ENCODE peak calls at places on chromosome 5, in nine cellular contexts. A, H, X, K, T, C, F, L and U are unnamed samples.

GRCh38 chr5:79200573-79201183 is 35.3 kb upstream of the JMY start:
- DNase-seq in K (no peak), C (no peak), T (peak), L (no peak), X (peak), F (no peak), A (no peak), H (no peak), U (peak)

GRCh38 chr5:1514027-1514818 is 9.5 kb downstream of the LPCAT1 start:
- DNase-seq in T (no peak), F (no peak), X (no peak), K (no peak), L (no peak), H (no peak), C (no peak), A (no peak), U (no peak)

GRCh38 chr5:163453705-163454104 is 6.2 kb downstream of the NUDCD2 start:
- DNase-seq in C (no peak), F (no peak), H (no peak), A (no peak), L (no peak), K (no peak), X (no peak), T (no peak), U (no peak)

GRCh38 chr5:159911349-159911748 is 4.9 kb upstream of the ADRA1B start:
- DNase-seq in C (no peak), X (no peak), F (no peak), L (no peak), H (no peak), T (no peak), A (no peak), K (no peak), U (no peak)

GRCh38 chr5:66960373-66961137 is 236.0 kb downstream of the CD180 start:
- DNase-seq in H (no peak), K (no peak), L (no peak), F (peak), A (no peak), T (peak), C (peak), X (no peak), U (peak)

GRCh38 chr5:14628346-14628745 is 36.2 kb upstream of the OTULIN start:
- DNase-seq in H (peak), T (peak), L (no peak), X (peak), A (no peak), F (no peak), C (peak), K (peak), U (peak)

GRCh38 chr5:54603372-54603771 is 85.8 kb downstream of the SNX18 start:
- DNase-seq in K (no peak), H (no peak), L (no peak), A (no peak), F (no peak), T (no peak), X (no peak), C (peak), U (peak)

GRCh38 chr5:29516224-29516623 is 1677.3 kb upstream of the CDH6 start:
- DNase-seq in L (no peak), K (no peak), H (no peak), A (no peak), T (no peak), F (no peak), C (no peak), X (no peak), U (no peak)

GRCh38 chr5:141883184-141883947 is 5.2 kb upstream of the PCDH1 start:
- DNase-seq in T (peak), L (no peak), F (no peak), H (no peak), C (peak), A (no peak), X (no peak), K (no peak), U (peak)

GRCh38 chr5:35003018-35003957 is 44.5 kb downstream of the AGXT2 start:
- DNase-seq in T (peak), F (peak), A (no peak), C (peak), H (peak), L (peak), K (peak), X (peak), U (peak)

GRCh38 chr5:76652809-76653414 is 29.7 kb upstream of the F2RL2 start:
- DNase-seq in X (no peak), K (no peak), C (no peak), F (no peak), A (no peak), H (no peak), L (no peak), T (no peak), U (no peak)

GRCh38 chr5:168865973-168866372 is 286.8 kb upstream of the PANK3 start:
- DNase-seq in L (no peak), X (no peak), T (no peak), F (no peak), K (no peak), C (peak), H (no peak), A (no peak), U (peak)

GRCh38 chr5:56900858-56901578 is 8.4 kb upstream of the SETD9 start:
- DNase-seq in K (no peak), T (peak), C (peak), A (no peak), L (no peak), X (peak), H (peak), F (peak), U (peak)

GRCh38 chr5:109297900-109298299 is 111.9 kb downstream of the PJA2 start:
- DNase-seq in K (no peak), F (no peak), H (no peak), L (no peak), A (no peak), T (no peak), X (no peak), C (no peak), U (no peak)

GRCh38 chr5:169527863-169528262 is 55.7 kb upstream of the SPDL1 start:
- DNase-seq in F (no peak), C (no peak), K (no peak), A (no peak), X (no peak), T (no peak), L (no peak), H (no peak), U (peak)

GRCh38 chr5:150490754-150491153 is 17.2 kb upstream of the NDST1 start:
- DNase-seq in L (no peak), C (no peak), H (no peak), T (no peak), X (no peak), A (no peak), F (no peak), K (no peak), U (no peak)

GRCh38 chr5:83467315-83468044 is 4.1 kb upstream of the VCAN start:
- DNase-seq in K (no peak), F (no peak), C (no peak), A (no peak), T (peak), X (no peak), L (no peak), H (no peak), U (peak)

GRCh38 chr5:142871880-142872200 is 101.7 kb downstream of the ARHGAP26 start:
- DNase-seq in A (no peak), L (no peak), T (no peak), H (no peak), X (no peak), F (no peak), C (peak), K (no peak), U (peak)

GRCh38 chr5:101543780-101544179 is 640.7 kb upstream of the ST8SIA4 start:
- DNase-seq in F (no peak), C (no peak), X (no peak), T (no peak), A (no peak), L (no peak), K (no peak), H (no peak), U (no peak)

GRCh38 chr5:177312649-177313181 is 1.0 kb upstream of the MXD3 start:
- DNase-seq in K (peak), X (peak), C (peak), T (no peak), H (no peak), F (peak), L (no peak), A (no peak), U (no peak)

GRCh38 chr5:43231977-43232376 is 40.0 kb downstream of the NIM1K start:
- DNase-seq in F (peak), L (no peak), K (no peak), T (no peak), C (peak), X (no peak), H (no peak), A (no peak), U (no peak)

GRCh38 chr5:43997647-43998251 is 391.5 kb downstream of the FGF10 start:
- DNase-seq in H (no peak), K (no peak), L (no peak), A (no peak), T (peak), F (no peak), C (peak), X (peak), U (peak)

GRCh38 chr5:157624144-157624543 is 28.1 kb downstream of the SOX30 start:
- DNase-seq in L (no peak), X (no peak), T (no peak), F (no peak), C (no peak), K (no peak), A (no peak), H (no peak), U (no peak)

GRCh38 chr5:96326902-96327301 is 106.1 kb downstream of the PCSK1 start:
- DNase-seq in F (no peak), T (no peak), C (no peak), A (no peak), X (no peak), K (no peak), L (no peak), H (no peak), U (no peak)

GRCh38 chr5:1555011-1555807 is 31.4 kb upstream of the LPCAT1 start:
- DNase-seq in L (no peak), F (no peak), C (peak), X (peak), A (peak), K (no peak), T (peak), H (no peak), U (peak)

GRCh38 chr5:69032009-69032408 is 61.8 kb upstream of the SLC30A5 start:
- DNase-seq in T (no peak), H (no peak), K (no peak), C (no peak), A (no peak), X (no peak), F (no peak), L (no peak), U (no peak)

GRCh38 chr5:32810812-32811211 is 99.7 kb downstream of the NPR3 start:
- DNase-seq in F (no peak), X (peak), T (peak), H (no peak), C (peak), L (no peak), K (no peak), A (no peak), U (peak)

GRCh38 chr5:172953776-172954189 is 5.4 kb upstream of the RPL26L1 start:
- DNase-seq in L (no peak), H (no peak), X (peak), F (no peak), A (no peak), T (peak), K (no peak), C (peak), U (peak)

GRCh38 chr5:158599132-158599531 is 500.6 kb downstream of the EBF1 start:
- DNase-seq in X (no peak), T (peak), C (peak), K (no peak), H (no peak), A (no peak), F (no peak), L (no peak), U (peak)

GRCh38 chr5:135364416-135365262 is 34.4 kb downstream of the MACROH2A1 start:
- DNase-seq in H (no peak), T (no peak), F (peak), X (no peak), A (no peak), L (no peak), K (no peak), C (no peak), U (no peak)

GRCh38 chr5:43068037-43068436 is 27.9 kb upstream of the ANXA2R start:
- DNase-seq in T (no peak), X (no peak), L (no peak), C (no peak), K (no peak), H (no peak), F (no peak), A (no peak), U (no peak)

GRCh38 chr5:42701660-42702059 is 55.0 kb upstream of the CCDC152 start:
- DNase-seq in L (no peak), F (no peak), C (no peak), H (no peak), T (no peak), K (no peak), A (no peak), X (no peak), U (no peak)

GRCh38 chr5:31106742-31107546 is 86.5 kb upstream of the CDH6 start:
- DNase-seq in C (no peak), H (no peak), K (no peak), A (no peak), F (peak), T (peak), L (no peak), X (no peak), U (peak)